ENCODE peak calls at places on chromosomes 5 and 9, in seven cellular contexts. K is mammary epithelial cell, S is K562, W is endothelial cell of umbilical vein, M is trophoblast cell, Y is PC-3, Z is mesendoderm. E is an unnamed sample. For H3K79me2 and H3K4me1, the result is how much of the 10 kb centered on the place peaks cover.

GRCh38 chr9:33225319-33226152 is 14.4 kb upstream of the SPINK4 start:
- DNase-seq in K (peak), S (peak), W (peak), M (peak), Y (peak), Z (peak), E (peak)

GRCh38 chr9:30039712-30040111 is 2344.7 kb upstream of the ACO1 start:
- DNase-seq in K (no peak), S (no peak), W (no peak), M (no peak), Y (peak), Z (peak), E (no peak)

GRCh38 chr5:128036961-128037360 is 46.6 kb upstream of the SLC12A2 start:
- DNase-seq in K (peak), S (no peak), W (no peak), M (peak), Y (peak), Z (peak), E (no peak)

GRCh38 chr9:130495067-130495466 is 50.3 kb downstream of the ASS1 start:
- DNase-seq in K (no peak), S (no peak), W (no peak), M (no peak), Y (no peak), Z (no peak), E (no peak)

GRCh38 chr9:34204011-34204635 is 25.3 kb downstream of the UBAP1 start:
- DNase-seq in K (no peak), S (no peak), W (no peak), M (no peak), Y (peak), Z (no peak), E (no peak)

GRCh38 chr5:147452137-147452838 is 57.6 kb downstream of the DPYSL3 start:
- DNase-seq in K (no peak), S (no peak), W (no peak), M (no peak), Y (no peak), Z (peak), E (no peak)

GRCh38 chr9:32741706-32742105 is 41.6 kb upstream of the TMEM215 start:
- DNase-seq in K (peak), S (no peak), W (no peak), M (no peak), Y (peak), Z (no peak), E (no peak)

GRCh38 chr5:102715405-102715804 is 39.7 kb upstream of the PAM start:
- DNase-seq in K (peak), S (no peak), W (peak), M (peak), Y (peak), Z (no peak), E (no peak)

GRCh38 chr5:141914797-141915196 is 8.9 kb upstream of the DELE1 start:
- DNase-seq in K (no peak), S (no peak), W (no peak), M (no peak), Y (no peak), Z (no peak), E (no peak)

GRCh38 chr5:143051244-143052058 is 281.3 kb downstream of the ARHGAP26 start:
- DNase-seq in K (peak), S (peak), W (no peak), M (no peak), Y (peak), Z (peak), E (no peak)

GRCh38 chr9:13992136-13992798 is 321.7 kb downstream of the NFIB start:
- DNase-seq in K (no peak), S (no peak), W (no peak), M (no peak), Y (peak), Z (no peak), E (no peak)

GRCh38 chr5:154972476-154973080 is 31.7 kb downstream of the MRPL22 start:
- DNase-seq in K (peak), S (peak), W (peak), M (peak), Y (peak), Z (peak), E (peak)

GRCh38 chr5:29017501-29017900 is 1979.1 kb upstream of the CDH9 start:
- DNase-seq in K (no peak), S (no peak), W (no peak), M (no peak), Y (no peak), Z (peak), E (no peak)

GRCh38 chr9:92094655-92095054 is 20.6 kb downstream of the SPTLC1 start:
- DNase-seq in K (no peak), S (peak), W (no peak), M (peak), Y (peak), Z (peak), E (no peak)

GRCh38 chr5:67578011-67578410 is 381.4 kb upstream of the CD180 start:
- DNase-seq in K (no peak), S (no peak), W (no peak), M (no peak), Y (peak), Z (no peak), E (no peak)

GRCh38 chr5:112232651-112233050 is 186.4 kb downstream of the EPB41L4A start:
- DNase-seq in K (peak), S (no peak), W (no peak), M (no peak), Y (no peak), Z (no peak), E (no peak)

GRCh38 chr9:23587433-23587832 is 238.6 kb downstream of the ELAVL2 start:
- DNase-seq in K (no peak), S (no peak), W (no peak), M (no peak), Y (no peak), Z (no peak), E (no peak)

GRCh38 chr9:126773004-126773607 is 31.7 kb upstream of the ZBTB43 start:
- DNase-seq in K (no peak), S (peak), W (no peak), M (peak), Y (peak), Z (peak), E (no peak)

GRCh38 chr9:22098636-22099332 is 89.7 kb upstream of the CDKN2B start:
- DNase-seq in K (peak), S (no peak), W (no peak), M (no peak), Y (no peak), Z (no peak), E (no peak)

GRCh38 chr5:115440782-115441451 is 103.7 kb downstream of the FEM1C start:
- DNase-seq in K (peak), S (no peak), W (no peak), M (no peak), Y (no peak), Z (no peak), E (no peak)

GRCh38 chr5:149915392-149916260 is 29.0 kb downstream of the PDE6A start:
- DNase-seq in K (peak), S (no peak), W (no peak), M (peak), Y (peak), Z (peak), E (no peak)

GRCh38 chr5:30505014-30505886 is 688.2 kb upstream of the CDH6 start:
- DNase-seq in K (peak), S (no peak), W (peak), M (no peak), Y (peak), Z (peak), E (no peak)

DNA sequence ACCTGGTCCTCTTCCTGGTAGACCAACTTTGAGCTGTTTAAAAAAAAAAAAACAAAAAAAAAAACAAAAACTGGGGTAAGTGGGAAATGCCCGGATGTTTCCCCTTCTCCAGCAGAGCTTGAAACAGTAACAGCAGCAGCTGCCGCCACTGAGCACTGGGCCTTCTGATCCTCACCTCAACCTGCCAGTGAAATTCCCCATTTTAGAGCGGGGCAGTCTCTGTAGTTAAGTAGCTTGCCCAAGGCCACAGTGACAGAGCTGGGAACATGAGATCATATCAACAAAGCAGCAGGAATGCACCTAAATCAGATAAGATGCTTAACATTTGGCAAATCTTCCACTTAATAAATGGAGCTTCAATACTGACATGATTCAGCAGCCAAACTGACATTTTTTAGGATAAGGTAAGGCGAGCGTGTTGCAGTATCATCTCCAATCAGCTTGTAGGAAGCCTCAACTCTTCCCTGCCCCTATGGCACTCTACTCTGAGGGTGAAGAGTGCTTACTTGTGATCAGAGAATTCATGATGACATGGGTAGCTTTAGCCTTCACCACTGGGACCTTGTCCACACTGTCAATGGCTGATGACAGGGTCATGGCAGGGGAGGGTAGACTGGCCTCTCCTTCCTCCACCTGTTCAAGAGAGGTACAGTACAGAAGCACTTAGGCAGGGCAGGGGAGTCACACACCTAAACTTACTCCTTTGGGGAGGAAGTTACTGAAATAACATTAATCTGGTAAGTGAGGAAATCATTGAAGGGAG is 9.3 kb downstream of the KIAA1191 start:
- DNase-seq in K (no peak), S (no peak), W (no peak), M (peak), Y (no peak), Z (peak), E (no peak)
- H3K79me2 ChIP-seq in K (half or more), S (under half), W (under half), M (under half), Y (under half), Z (under half), E (under half)

DNA sequence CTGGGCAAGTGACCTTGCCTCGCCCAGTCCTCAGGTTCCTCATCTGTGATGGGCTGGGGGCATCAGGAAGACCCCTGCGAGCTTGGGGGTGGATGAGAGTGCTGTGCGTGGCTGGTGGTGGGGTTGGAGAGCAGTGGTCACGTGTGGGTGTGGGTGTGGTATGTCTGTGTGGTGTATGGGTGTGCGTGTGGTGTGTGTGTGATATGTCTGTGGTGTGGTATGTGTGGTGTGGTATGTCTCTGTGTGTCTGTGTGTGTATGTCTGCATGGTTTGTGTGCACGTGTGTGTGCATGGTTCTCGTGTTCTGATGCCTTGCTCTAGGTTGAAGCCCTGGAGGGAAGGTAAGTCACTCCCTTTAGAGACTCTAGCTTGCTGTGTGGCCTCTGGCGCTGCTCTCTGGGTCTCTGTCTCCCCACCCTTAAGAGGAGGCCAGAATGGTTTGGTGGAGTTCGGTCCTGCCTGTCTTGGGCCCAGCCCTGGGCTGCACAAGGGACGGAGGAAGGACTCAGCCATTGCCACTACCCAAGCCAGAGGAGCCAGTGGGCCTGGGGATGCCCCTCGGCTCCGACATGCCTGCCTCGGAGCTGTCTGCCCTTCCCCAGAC is 87.0 kb downstream of the RXRA start:
- DNase-seq in K (no peak), S (no peak), W (no peak), M (no peak), Y (no peak), Z (no peak), E (no peak)
- H3K4me1 ChIP-seq in K (under half), S (under half), W (under half), M (under half), Y (under half), Z (under half), E (under half)

DNA sequence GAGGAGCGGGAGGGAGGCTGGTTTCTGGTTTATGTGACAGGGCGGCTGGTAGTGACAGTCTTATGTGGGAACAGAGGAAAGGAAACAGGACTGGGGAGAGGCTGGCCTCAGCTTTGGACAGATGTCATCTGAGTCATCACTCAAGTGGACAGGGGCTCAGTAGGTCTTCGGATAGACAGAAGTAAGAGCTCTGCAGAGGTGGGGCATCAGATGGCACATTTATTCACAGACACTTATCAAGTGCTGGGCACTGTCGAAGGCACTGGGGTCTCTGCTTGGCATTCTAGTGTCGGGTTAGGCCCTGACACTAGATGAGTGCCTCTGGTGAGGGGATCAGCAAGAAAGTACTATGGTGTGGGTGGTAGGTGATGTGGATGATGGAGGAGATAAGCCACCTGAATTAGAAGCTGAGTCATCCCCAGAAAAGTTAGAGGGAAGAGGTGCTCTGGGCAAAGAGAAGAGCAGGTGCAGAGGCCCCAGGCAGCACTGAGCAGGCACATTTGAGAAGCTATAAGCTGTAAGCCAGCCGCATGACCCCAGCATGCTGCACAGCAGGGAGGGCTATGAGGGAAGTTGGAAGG is 27.4 kb downstream of the MAML1 start:
- DNase-seq in K (peak), S (peak), W (no peak), M (no peak), Y (no peak), Z (no peak), E (no peak)
- H3K4me3 ChIP-seq in K (no peak), S (no peak), W (no peak), M (no peak), Y (no peak), Z (no peak), E (no peak)

DNA sequence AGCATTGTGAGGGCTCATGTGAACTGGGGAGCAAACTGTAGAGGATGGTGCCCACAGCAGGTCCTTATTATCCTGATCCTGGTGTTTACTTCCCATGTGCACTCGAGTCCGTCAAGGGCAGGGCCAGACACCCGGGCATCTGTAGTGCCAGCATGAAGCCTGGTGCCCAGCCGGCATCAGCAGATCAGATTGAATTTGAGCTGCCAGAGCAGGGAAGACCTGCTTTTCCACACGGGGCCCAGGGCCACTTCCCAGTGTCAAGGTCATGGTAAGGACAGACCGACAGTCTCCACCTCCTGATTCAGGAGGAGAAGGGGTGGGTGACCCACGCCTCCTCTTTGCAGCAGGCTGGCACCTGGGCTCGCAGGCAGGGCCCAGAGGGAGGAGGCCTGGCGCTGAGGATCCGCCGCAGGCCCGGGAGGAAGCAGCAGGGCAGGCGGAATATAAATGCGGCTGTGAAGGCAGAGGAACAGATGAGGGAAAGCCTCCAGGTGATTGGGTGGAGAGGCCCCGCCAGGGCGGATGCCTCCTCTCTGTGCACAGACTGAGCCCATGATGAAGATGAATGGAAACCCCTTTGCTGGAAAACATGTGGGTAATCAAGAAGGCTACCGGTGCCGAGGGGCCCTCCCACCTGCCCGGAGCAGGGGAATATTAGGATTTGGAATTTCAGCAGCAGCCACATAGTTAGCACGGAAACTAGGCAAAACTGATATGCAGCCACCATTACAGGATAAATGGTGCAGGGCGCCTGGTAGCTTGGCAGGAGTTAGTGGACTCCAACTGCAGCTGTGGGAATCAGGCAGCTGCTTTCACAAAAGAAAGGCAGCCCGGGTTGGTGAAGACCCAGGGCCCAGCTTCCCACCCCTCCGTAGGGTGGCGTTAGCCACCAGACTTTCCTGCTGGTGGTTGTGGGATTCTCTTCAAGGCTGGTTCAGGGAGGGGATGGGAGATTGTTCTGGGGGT is 114.9 kb downstream of the GAPVD1 start:
- DNase-seq in K (no peak), S (no peak), W (no peak), M (no peak), Y (no peak), Z (no peak), E (no peak)
- H3K79me2 ChIP-seq in K (under half), S (under half), W (under half), M (under half), Y (under half), Z (under half), E (under half)

E was measured in OCI-LY7.